ENCODE peak calls at places on chromosomes 16 and 17, in four cellular contexts. G, F, T and U are unnamed samples.

GRCh38 chr16:4612977-4613635 is 1.6 kb downstream of the UBALD1 start:
- DNase-seq in G (no peak), F (no peak), T (no peak), U (no peak)

GRCh38 chr17:34135841-34136240 is 119.2 kb upstream of the CCL2 start:
- DNase-seq in G (no peak), F (no peak), T (no peak), U (no peak)

GRCh38 chr16:70747703-70748631 is 53.0 kb downstream of the VAC14 start:
- DNase-seq in G (peak), F (no peak), T (no peak), U (peak)

GRCh38 chr17:46194393-46195216 is 1.4 kb upstream of the KANSL1 start:
- DNase-seq in G (peak), F (peak), T (no peak), U (peak)

GRCh38 chr17:68089881-68090280 is 54.3 kb downstream of the KPNA2 start:
- DNase-seq in G (peak), F (peak), T (peak), U (peak)

GRCh38 chr16:1674751-1675664 is 3.1 kb upstream of the JPT2 start:
- DNase-seq in G (peak), F (peak), T (no peak), U (peak)

GRCh38 chr17:76204277-76204676 is 36.0 kb downstream of the RNF157 start:
- DNase-seq in G (peak), F (peak), T (no peak), U (peak)

GRCh38 chr16:14378131-14378551 is 251.9 kb downstream of the PARN start:
- DNase-seq in G (peak), F (no peak), T (no peak), U (peak)

GRCh38 chr17:55086635-55087058 is 118.1 kb downstream of the STXBP4 start:
- DNase-seq in G (peak), F (peak), T (no peak), U (peak)

GRCh38 chr17:66952681-66953638 is 11.5 kb upstream of the CACNG4 start:
- DNase-seq in G (no peak), F (no peak), T (no peak), U (no peak)

GRCh38 chr16:82583415-82583814 is 43.4 kb upstream of the CDH13 start:
- DNase-seq in G (no peak), F (no peak), T (no peak), U (peak)

GRCh38 chr16:57156351-57156703 is 29.5 kb downstream of the PSME3IP1 start:
- DNase-seq in G (no peak), F (no peak), T (no peak), U (no peak)

GRCh38 chr17:66965801-66966528 is 1.5 kb downstream of the CACNG4 start:
- DNase-seq in G (no peak), F (no peak), T (no peak), U (no peak)

GRCh38 chr17:83193336-83194188 is 114.2 kb downstream of the METRNL start:
- DNase-seq in G (no peak), F (no peak), T (peak), U (peak)

GRCh38 chr17:20045476-20045875 is 36.3 kb downstream of the SPECC1 start:
- DNase-seq in G (no peak), F (no peak), T (no peak), U (no peak)

GRCh38 chr17:3535253-3535995 is 22.2 kb downstream of the TRPV3 start:
- DNase-seq in G (peak), F (peak), T (peak), U (peak)

GRCh38 chr17:82243648-82244412 is 15.0 kb downstream of the SLC16A3 start:
- DNase-seq in G (no peak), F (no peak), T (no peak), U (no peak)

GRCh38 chr16:61681673-61682072 is 354.6 kb downstream of the CDH8 start:
- DNase-seq in G (no peak), F (no peak), T (no peak), U (no peak)

GRCh38 chr17:67280279-67280678 is 35.3 kb upstream of the HELZ start:
- DNase-seq in G (peak), F (no peak), T (no peak), U (peak)

GRCh38 chr16:19705843-19706242 is 12.2 kb downstream of the KNOP1 start:
- DNase-seq in G (no peak), F (no peak), T (no peak), U (no peak)

GRCh38 chr16:69513180-69513966 is 52.4 kb upstream of the NFAT5 start:
- DNase-seq in G (no peak), F (no peak), T (no peak), U (peak)

GRCh38 chr16:30355954-30356308 is 823 bp upstream of the CD2BP2 start:
- DNase-seq in G (no peak), F (no peak), T (no peak), U (no peak)

GRCh38 chr17:48149174-48150106 is 41.9 kb downstream of the SNX11 start:
- DNase-seq in G (peak), F (no peak), T (no peak), U (no peak)

GRCh38 chr16:87723224-87723619 is 42.6 kb downstream of the KLHDC4 start:
- DNase-seq in G (peak), F (peak), T (peak), U (peak)

GRCh38 chr17:41522301-41523224 is 3.9 kb upstream of the KRT15 start:
- DNase-seq in G (no peak), F (no peak), T (no peak), U (no peak)

GRCh38 chr16:87372305-87372704 is 11.3 kb downstream of the FBXO31 start:
- DNase-seq in G (no peak), F (no peak), T (no peak), U (no peak)

GRCh38 chr16:73390936-73391335 is 343.0 kb upstream of the ZFHX3 start:
- DNase-seq in G (no peak), F (peak), T (no peak), U (peak)

GRCh38 chr17:55168970-55169687 is 95.6 kb upstream of the HLF start:
- DNase-seq in G (no peak), F (no peak), T (no peak), U (no peak)

GRCh38 chr17:82826956-82827355 is 12.9 kb downstream of the ZNF750 start:
- DNase-seq in G (no peak), F (no peak), T (no peak), U (no peak)

GRCh38 chr17:83159204-83160049 is 80.0 kb downstream of the METRNL start:
- DNase-seq in G (no peak), F (no peak), T (no peak), U (no peak)

GRCh38 chr16:88289549-88290344 is 93.0 kb upstream of the ZNF469 start:
- DNase-seq in G (peak), F (no peak), T (peak), U (no peak)

GRCh38 chr17:57645950-57646686 is 99.0 kb downstream of the CCDC182 start:
- DNase-seq in G (no peak), F (no peak), T (no peak), U (peak)

GRCh38 chr16:48194828-48195566 is 39.2 kb upstream of the ABCC12 start:
- DNase-seq in G (peak), F (peak), T (no peak), U (peak)

GRCh38 chr17:44374306-44375195 is 10.9 kb upstream of the FAM171A2 start:
- DNase-seq in G (no peak), F (no peak), T (no peak), U (no peak)

GRCh38 chr17:61816538-61816937 is 46.8 kb downstream of the BRIP1 start:
- DNase-seq in G (no peak), F (no peak), T (no peak), U (peak)

GRCh38 chr16:50744911-50745310 is 3.0 kb downstream of the CYLD start:
- DNase-seq in G (no peak), F (no peak), T (no peak), U (peak)

GRCh38 chr16:68116256-68116853 is 31.2 kb downstream of the NFATC3 start:
- DNase-seq in G (peak), F (no peak), T (no peak), U (peak)
- TF ChIP-seq CTCF in G (peak), F (peak), T (peak), U (peak)

DNA sequence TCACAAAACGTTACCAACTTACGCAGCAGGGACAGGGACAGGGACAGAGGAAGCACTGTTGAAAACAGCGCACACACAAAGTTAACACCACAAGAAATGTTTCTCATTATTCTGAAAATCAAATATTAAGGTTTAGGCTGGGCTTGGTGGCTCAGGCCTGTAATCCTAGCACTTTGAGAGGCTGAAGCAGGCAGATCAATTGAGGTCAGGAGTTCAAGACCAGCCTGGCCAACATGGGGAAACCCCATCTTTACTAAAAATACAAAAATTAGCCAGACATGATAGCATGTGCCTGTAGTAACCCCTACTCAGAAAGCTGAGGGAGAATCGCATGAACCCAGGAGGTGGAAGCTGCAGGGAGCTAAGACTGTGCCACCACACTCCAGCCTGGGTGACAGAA is 4.2 kb downstream of the CYTH1 start:
- DNase-seq in G (no peak), F (no peak), T (no peak), U (no peak)
- H3K4me3 ChIP-seq in G (no peak), F (no peak), T (no peak), U (no peak)

DNA sequence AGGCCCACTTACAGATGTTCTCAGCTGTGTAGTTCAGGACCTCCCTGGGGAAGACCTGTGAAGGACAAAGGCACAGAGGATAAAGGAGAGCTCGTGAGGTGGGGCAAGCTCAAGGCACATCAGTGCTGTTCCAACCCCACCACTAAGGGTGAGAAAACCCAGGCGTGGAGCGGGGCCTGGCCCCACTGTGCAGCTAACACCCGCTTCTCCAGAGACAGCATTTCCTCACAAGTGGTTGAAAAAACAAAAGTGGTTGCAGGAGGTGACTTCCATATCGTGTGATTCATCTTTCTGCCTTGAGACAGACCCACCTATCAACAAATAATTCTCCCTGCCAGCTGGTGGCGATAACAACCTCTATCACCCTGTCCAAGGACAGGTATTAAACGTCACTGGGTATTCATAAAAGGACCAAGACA is 30.0 kb downstream of the SNN start:
- DNase-seq in G (no peak), F (peak), T (no peak), U (no peak)
- TF ChIP-seq CTCF in G (no peak), F (peak), T (no peak), U (no peak)

DNA sequence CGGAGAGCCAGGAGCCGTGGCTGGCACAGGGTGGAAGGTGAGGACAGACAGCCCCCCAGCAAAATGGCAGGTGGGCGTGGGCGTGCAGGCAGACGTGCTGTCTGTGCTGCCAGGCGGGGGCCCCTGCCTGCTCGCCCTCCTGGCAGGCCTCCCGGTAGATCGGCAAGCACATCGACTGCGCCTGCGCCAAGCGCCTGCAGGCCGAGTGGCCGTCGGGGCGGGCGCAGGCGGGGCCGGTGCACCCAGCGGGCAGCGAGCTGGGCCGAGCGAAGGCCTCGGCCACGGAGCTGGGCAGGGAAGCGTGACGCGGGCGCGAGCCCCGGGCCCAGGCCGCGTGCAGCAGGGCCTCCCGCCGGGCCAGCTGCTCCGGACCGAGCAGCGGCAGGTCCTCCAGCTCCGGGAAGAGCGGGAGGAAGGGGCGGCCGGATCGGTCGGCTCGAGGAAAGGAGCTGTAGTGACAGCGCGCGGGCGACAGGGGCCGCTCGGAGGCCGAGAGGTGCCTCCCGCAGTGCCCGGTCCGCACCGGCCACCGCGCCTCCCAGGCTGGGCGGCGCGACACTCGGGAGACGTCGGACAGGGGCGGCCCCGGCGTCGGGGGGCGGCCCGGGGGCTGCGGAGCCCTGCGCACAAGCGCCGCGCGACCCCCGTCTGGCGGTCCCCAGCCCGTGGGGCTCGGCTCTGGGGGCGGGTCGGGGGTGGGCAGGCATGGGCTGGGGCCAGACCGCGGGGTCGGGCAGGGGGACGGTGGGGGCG is 16.9 kb downstream of the GRIN2C start:
- DNase-seq in G (peak), F (peak), T (peak), U (peak)
- H3K4me3 ChIP-seq in G (no peak), F (no peak), T (peak), U (no peak)

GRCh38 chr17:9158545-9159452 is 137.5 kb downstream of the NTN1 start:
- DNase-seq in G (no peak), F (no peak), T (no peak), U (peak)

GRCh38 chr17:9166678-9167077 is 145.4 kb downstream of the NTN1 start:
- DNase-seq in G (no peak), F (no peak), T (no peak), U (no peak)

DNA sequence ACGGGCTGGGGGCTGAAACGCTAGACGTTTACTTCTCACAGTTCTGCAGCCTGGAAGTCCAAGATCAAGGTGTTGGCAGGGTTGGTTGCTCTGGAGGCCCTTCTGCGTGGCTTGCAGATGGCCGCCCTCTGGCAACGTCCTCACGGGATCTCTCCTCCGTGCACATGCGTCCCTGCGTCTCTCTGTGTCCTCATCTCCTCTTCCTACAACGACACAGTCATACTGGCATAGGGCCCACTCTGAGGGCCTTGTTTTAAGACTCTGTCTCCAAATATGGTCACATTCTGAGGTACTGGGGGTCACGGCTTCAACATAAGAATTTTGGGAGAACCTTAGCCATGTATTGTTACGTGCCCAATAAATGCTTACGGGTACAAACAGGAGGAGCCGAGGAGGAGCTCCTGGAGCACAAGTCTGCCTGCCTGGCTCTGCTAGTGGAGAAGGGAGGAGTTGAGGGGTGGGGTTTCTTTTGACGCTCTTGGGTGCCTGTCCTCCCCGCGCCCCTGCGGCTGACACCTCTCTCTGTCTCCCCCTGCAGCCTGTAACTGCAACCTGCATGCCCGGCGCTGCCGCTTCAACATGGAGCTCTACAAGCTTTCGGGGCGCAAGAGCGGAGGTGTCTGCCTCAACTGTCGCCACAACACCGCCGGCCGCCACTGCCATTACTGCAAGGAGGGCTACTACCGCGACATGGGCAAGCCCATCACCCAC is 141.1 kb downstream of the NTN1 start:
- DNase-seq in G (no peak), F (no peak), T (no peak), U (no peak)
- TF ChIP-seq CTCF in G (no peak), F (no peak), T (peak), U (no peak)